ENCODE peak calls at places on chromosome 16, in five cellular contexts. I is AG04450, Y is left ventricle myocardium inferior, L is A549, R is uterus. M is an unnamed sample.

GRCh38 chr16:65339062-65339461 is 217.2 kb upstream of the CDH11 start:
- DNase-seq in I (no peak), Y (no peak), L (no peak), R (no peak), M (no peak)

GRCh38 chr16:13909872-13910303 is 10.1 kb upstream of the ERCC4 start:
- DNase-seq in I (peak), Y (peak), L (no peak), R (no peak), M (no peak)

GRCh38 chr16:66927012-66927436 is 1.7 kb upstream of the RRAD start:
- DNase-seq in I (no peak), Y (peak), L (peak), R (no peak), M (peak)

GRCh38 chr16:19555938-19556778 is 655 bp downstream of the VPS35L start:
- DNase-seq in I (no peak), Y (no peak), L (peak), R (peak), M (no peak)

GRCh38 chr16:4317471-4318170 is 1.8 kb downstream of the GLIS2 start:
- DNase-seq in I (no peak), Y (no peak), L (no peak), R (peak), M (no peak)

GRCh38 chr16:67055712-67056487 is 27.0 kb downstream of the CBFB start:
- DNase-seq in I (peak), Y (no peak), L (peak), R (no peak), M (peak)

GRCh38 chr16:68367034-68367433 is 56.2 kb downstream of the PRMT7 start:
- DNase-seq in I (no peak), Y (no peak), L (peak), R (no peak), M (peak)

GRCh38 chr16:87246269-87247065 is 70.7 kb downstream of the C16orf95 start:
- DNase-seq in I (no peak), Y (no peak), L (no peak), R (no peak), M (no peak)

GRCh38 chr16:55019419-55020131 is 88.9 kb downstream of the IRX5 start:
- DNase-seq in I (no peak), Y (no peak), L (no peak), R (no peak), M (no peak)

GRCh38 chr16:20023190-20023589 is 50.5 kb downstream of the GPR139 start:
- DNase-seq in I (no peak), Y (no peak), L (no peak), R (no peak), M (no peak)

GRCh38 chr16:21644674-21645073 is 7.7 kb downstream of the IGSF6 start:
- DNase-seq in I (no peak), Y (no peak), L (no peak), R (no peak), M (no peak)

GRCh38 chr16:77043076-77043475 is 147.9 kb upstream of the MON1B start:
- DNase-seq in I (no peak), Y (no peak), L (peak), R (no peak), M (peak)
- TF ChIP-seq CTCF in I (peak), Y (peak), L (peak), R (no peak), M (peak)

DNA sequence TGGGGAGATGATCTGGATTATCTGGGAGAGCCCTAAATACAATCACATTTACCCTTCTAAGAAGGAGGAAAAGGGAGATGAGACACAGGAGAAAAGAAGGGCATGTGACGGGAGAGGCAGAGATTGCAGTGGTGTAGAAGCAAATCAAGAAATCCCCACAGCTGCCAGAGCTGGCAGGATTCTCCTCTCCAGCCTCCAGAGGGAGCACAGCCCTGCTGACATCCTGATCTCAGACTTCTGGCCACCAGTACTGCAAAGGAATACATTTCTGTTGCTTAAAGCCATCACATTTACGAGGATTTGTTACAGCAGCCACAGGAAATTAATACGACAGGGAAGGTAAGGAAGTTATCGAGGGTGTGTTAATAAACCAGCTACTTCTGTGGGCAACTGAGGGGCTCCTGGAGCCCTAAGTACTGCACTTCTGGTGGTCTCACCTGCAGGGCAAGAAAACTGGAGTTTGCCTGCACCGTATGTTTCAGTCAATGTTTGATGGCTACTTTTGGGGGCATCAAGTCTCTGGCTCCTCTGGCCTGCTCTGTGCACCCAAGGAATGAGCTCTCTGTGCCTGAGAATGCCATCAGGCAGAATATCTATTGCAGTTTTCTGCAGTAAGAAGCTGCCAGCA is 22.9 kb upstream of the CDH13 start:
- DNase-seq in I (peak), Y (peak), L (no peak), R (peak), M (no peak)
- TF ChIP-seq CTCF in I (peak), Y (peak), L (no peak), R (peak), M (peak)

DNA sequence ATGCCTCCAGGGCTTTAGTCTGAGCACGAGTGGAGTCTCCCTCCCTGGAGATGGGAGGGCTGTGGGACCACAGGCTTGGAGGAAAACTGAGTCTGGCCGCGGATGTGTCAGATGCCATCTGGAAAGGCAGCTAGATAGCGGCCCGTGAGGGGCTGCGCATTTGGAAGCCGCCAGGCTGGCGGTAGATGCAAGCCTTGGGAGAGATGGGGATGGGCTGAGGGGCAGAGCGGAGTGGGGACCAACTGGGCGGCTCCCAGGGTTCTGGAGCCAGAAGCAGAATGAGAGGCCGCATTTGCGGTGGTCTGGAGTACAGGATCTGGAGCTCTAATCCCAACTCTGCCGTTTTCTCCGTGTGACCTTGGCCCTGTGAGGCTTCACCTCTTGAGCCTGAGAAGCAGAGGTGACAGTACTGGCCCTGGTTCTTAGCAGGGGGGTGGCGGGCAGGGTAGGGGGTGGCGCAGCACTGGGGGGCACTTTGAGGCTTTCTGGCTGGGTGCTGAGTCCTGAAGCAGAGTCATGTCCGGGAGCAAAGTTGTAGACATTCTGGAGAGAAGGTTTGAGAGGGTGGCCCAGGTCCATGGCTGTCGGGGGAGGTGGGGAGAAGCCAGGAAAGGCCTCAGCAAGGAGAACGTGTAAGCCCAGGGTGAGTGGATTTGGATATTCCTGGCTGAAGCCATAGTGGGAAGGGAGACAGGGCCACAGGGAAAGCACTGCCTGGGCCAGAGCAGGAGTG is 6.7 kb downstream of the INO80E start:
- DNase-seq in I (no peak), Y (no peak), L (no peak), R (no peak), M (no peak)
- TF ChIP-seq CTCF in I (no peak), Y (no peak), L (no peak), R (no peak), M (no peak)

DNA sequence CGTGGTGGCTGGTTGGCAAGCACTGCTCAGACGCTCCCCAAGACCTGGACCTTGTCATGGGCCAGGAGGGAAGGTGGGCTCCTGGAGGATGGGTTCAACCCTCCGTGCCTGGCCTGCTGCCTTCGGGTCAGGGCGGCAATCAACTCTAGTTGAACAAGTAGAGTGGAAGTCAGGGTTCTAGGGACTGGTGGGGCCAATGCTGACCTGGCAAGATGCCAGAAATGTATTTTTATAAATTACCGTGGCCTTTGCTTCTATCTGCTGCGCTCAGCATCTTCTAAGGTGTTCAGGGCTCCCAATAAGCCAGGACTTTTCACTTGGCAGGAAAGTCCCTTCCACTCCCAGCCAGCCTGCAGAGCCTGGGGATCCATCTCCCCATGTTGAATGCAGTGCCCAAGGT is 207.1 kb upstream of the N4BP1 start:
- DNase-seq in I (no peak), Y (no peak), L (no peak), R (no peak), M (no peak)
- TF ChIP-seq CTCF in I (no peak), Y (no peak), L (no peak), R (no peak), M (no peak)

DNA sequence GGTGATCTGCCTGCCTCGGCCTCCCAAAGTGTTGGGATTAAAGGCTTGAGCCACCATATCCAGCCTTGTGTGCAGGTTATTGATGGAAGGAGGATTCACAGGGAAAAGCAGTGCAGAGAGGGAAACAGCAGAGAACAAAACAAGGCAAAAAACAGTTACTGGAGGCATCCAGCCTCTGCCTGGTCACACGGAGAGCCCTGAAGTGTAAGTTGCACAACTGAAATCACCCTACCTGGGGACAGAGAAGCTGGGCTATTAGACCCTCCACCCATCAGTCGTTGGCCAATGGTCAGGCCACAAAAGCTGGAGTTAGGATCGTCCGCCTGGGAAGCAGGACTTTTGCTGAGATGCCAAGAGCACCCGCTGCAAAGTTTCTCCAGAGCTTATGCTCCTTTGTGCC is 57.9 kb upstream of the BCO1 start:
- DNase-seq in I (no peak), Y (no peak), L (no peak), R (peak), M (no peak)
- TF ChIP-seq CTCF in I (no peak), Y (no peak), L (no peak), R (no peak), M (no peak)

GRCh38 chr16:27267037-27267677 is 1.4 kb downstream of the NSMCE1 start:
- DNase-seq in I (no peak), Y (no peak), L (no peak), R (no peak), M (no peak)

GRCh38 chr16:27270389-27270788 is 1.8 kb upstream of the NSMCE1 start:
- DNase-seq in I (no peak), Y (no peak), L (no peak), R (no peak), M (no peak)

GRCh38 chr16:27265982-27266381 is 2.6 kb downstream of the NSMCE1 start:
- DNase-seq in I (no peak), Y (no peak), L (no peak), R (no peak), M (no peak)

GRCh38 chr16:27269300-27270150 is 953 bp upstream of the NSMCE1 start:
- DNase-seq in I (no peak), Y (no peak), L (no peak), R (no peak), M (no peak)

GRCh38 chr16:27268376-27269299 is at the start of gene NSMCE1:
- DNase-seq in I (peak), Y (peak), L (peak), R (peak), M (peak)
- TF ChIP-seq CTCF in I (peak), Y (peak), L (no peak), R (peak), M (peak)

GRCh38 chr16:89334050-89334449 is 116.5 kb downstream of the ZNF778 start:
- DNase-seq in I (no peak), Y (no peak), L (no peak), R (no peak), M (no peak)

GRCh38 chr16:89334461-89334860 is 117.0 kb downstream of the ZNF778 start:
- DNase-seq in I (no peak), Y (no peak), L (no peak), R (no peak), M (no peak)

GRCh38 chr16:89335803-89336485 is 118.4 kb downstream of the ZNF778 start:
- DNase-seq in I (no peak), Y (no peak), L (no peak), R (no peak), M (no peak)

GRCh38 chr16:89332248-89333245 is 115.0 kb downstream of the ZNF778 start:
- DNase-seq in I (no peak), Y (no peak), L (no peak), R (no peak), M (no peak)

GRCh38 chr16:89334988-89335802 is 117.7 kb downstream of the ZNF778 start:
- DNase-seq in I (no peak), Y (no peak), L (no peak), R (no peak), M (no peak)
- TF ChIP-seq CTCF in I (peak), Y (peak), L (no peak), R (no peak), M (no peak)

GRCh38 chr16:89169778-89170177 is 1.8 kb upstream of the CDH15 start:
- DNase-seq in I (no peak), Y (no peak), L (no peak), R (no peak), M (no peak)

GRCh38 chr16:89166696-89167424 is 4.7 kb upstream of the CDH15 start:
- DNase-seq in I (no peak), Y (no peak), L (no peak), R (no peak), M (no peak)

GRCh38 chr16:89170346-89171215 is 967 bp upstream of the CDH15 start:
- DNase-seq in I (no peak), Y (no peak), L (no peak), R (no peak), M (no peak)

GRCh38 chr16:89167425-89167941 is 4.1 kb upstream of the CDH15 start:
- DNase-seq in I (peak), Y (peak), L (peak), R (peak), M (peak)

DNA sequence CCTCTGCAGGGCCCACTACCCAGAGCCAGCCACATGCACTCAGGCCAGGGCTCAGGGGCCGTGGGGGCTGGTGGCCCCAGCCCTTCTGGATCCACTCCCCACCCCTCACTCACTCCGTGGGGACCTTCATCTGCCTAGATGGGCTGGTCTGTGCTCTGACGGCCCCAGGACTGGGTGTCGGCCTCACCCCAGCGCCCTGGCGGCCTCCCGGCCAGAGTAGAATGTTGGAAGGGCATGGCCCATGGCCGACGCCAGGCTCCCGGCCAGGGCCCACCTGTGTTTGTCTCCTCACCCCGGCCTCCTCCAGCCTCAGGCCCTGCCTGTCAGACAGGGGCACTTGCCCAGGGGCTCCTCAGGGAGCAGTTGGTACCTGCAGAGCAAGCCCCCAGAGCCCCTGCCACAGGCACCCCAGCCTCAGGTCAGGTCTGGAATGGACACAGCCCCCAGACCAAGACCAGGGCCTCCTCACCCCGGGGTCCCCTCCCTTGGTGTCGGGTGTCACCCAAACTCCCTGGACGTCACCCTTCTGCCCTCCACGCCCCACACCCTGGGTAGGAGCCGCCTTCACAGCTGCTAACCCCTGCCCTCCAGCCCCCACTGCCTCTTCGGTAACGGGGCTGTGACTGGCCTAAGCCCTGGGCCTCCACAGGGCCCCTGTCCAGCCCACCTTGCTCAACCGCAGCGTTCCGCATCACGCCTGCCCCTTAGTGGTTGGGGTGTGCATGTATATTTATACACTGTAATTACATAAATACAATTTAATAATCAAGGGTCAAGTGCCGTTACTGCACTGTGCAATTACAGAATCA is 3.0 kb upstream of the CDH15 start:
- DNase-seq in I (no peak), Y (no peak), L (no peak), R (no peak), M (no peak)
- TF ChIP-seq CTCF in I (peak), Y (no peak), L (no peak), R (no peak), M (no peak)

GRCh38 chr16:71367243-71367976 is 8.9 kb downstream of the CALB2 start:
- DNase-seq in I (no peak), Y (no peak), L (peak), R (no peak), M (no peak)
- TF ChIP-seq CTCF in I (peak), Y (peak), L (peak), R (no peak), M (peak)

M was measured in AG09319.